ENCODE peak calls at places on chromosomes 4 and X, in ten cellular contexts. C, M, D, K, L, U, Y, Q, Z and R are unnamed samples.

GRCh38 chr4:168917150-168917779 is 92.8 kb downstream of the CBR4 start:
- DNase-seq in C (peak), M (peak), D (peak), K (peak), L (peak), U (peak), Y (peak), Q (peak), Z (no peak), R (peak)

GRCh38 chrX:104318330-104319009 is 63.7 kb upstream of the ESX1 start:
- DNase-seq in C (peak), M (peak), D (peak), K (no peak), L (peak), U (no peak), Y (peak), Q (peak), Z (no peak), R (peak)

GRCh38 chrX:25288676-25289075 is 272.9 kb upstream of the ARX start:
- DNase-seq in C (no peak), M (no peak), D (no peak), K (no peak), L (no peak), U (no peak), Y (no peak), Q (no peak), Z (no peak), R (peak)

GRCh38 chr4:138184881-138185280 is 57.3 kb downstream of the SLC7A11 start:
- DNase-seq in C (no peak), M (no peak), D (no peak), K (no peak), L (no peak), U (no peak), Y (no peak), Q (no peak), Z (no peak), R (no peak)

GRCh38 chr4:114378306-114378903 is 220.2 kb upstream of the UGT8 start:
- DNase-seq in C (peak), M (peak), D (peak), K (peak), L (peak), U (no peak), Y (peak), Q (peak), Z (no peak), R (peak)

GRCh38 chrX:103329991-103330390 is at the start of gene TCEAL7:
- DNase-seq in C (peak), M (peak), D (peak), K (peak), L (no peak), U (no peak), Y (peak), Q (peak), Z (peak), R (no peak)

GRCh38 chr4:105909699-105910340 is 14.5 kb downstream of the NPNT start:
- DNase-seq in C (no peak), M (no peak), D (no peak), K (no peak), L (peak), U (no peak), Y (no peak), Q (peak), Z (no peak), R (peak)

GRCh38 chrX:22116585-22117546 is 84.7 kb downstream of the PHEX start:
- DNase-seq in C (no peak), M (no peak), D (no peak), K (no peak), L (no peak), U (no peak), Y (no peak), Q (no peak), Z (no peak), R (no peak)

DNA sequence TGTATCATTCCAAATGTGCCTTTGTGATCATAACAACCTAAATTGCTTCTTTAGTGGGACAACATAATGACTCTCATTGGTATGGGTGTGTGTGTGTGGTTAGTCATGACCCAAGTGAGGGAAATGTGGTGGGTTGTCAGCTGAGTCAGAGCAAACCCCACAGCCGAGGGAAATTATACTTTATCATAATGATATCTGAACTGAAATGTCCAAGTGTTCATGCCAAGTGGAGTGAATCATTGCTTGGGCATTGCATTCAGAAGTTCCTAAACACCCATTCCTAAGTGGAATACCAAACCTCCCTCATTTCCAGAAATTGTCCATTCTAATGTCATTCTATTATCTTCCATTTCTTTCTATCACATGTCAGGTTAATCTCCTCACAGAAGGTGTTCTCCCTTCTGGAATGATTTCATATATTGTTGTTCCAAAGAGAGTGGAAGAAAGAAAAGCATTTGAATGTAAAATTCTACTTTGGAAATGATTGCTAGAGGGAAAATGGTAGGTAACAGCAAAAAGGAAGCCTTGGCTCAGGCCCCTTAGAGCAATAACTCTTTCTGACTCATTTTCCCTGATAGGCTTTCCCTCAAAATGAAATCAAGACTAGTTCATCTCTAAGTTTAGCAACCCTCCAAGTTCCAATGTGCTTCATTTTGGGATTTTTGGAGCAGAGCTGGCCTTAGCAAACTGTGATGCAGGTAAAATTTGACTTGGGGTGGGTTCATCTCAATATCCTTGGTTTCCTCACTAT is 230.7 kb upstream of the KCNIP4 start:
- DNase-seq in C (peak), M (peak), D (peak), K (no peak), L (no peak), U (no peak), Y (peak), Q (peak), Z (no peak), R (peak)
- H3K4me3 ChIP-seq in C (no peak), M (no peak), D (no peak), K (no peak), L (no peak), U (no peak), Y (no peak), Q (peak), Z (no peak), R (no peak)

DNA sequence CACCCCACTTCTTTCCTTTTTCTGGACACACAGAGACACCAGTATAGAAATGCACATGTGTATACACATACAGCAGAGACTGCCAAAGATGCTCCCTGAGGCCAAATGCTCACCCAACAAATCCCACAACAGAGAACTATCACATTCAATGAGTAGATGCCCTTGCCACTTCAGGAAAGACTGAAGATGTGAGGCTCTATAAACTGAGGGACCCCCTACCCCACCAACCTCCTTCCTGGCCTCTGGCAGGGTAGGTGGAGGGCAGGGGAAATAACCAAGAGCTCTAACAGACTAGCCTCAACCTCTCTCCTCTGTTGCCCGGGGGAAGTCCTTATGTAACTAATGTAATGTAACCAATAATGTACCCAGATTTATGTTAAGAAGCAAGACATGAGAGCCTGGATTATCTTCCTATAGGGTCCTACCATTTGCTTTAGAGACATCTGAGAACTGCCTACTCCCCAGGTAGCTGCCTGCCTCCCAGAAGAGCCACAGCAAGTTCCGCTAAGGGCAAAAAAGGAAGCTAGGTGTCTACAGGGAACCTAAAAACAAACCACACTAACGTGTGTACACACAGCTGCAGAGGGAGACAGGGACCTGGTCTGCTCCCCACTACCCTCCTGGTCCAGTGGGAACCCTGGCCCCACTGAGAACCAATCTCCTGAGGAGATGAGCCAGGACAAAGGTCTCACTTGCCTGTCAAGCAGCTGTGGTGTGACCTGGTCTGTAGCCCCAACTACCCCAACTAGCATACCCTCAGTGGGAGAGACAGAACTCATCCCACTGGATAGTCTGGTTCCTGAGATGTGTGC is 17.8 kb downstream of the OTUD5 start:
- DNase-seq in C (no peak), M (no peak), D (no peak), K (no peak), L (no peak), U (peak), Y (no peak), Q (no peak), Z (no peak), R (no peak)
- H3K4me3 ChIP-seq in C (no peak), M (no peak), D (no peak), K (no peak), L (no peak), U (peak), Y (no peak), Q (no peak), Z (no peak), R (no peak)

GRCh38 chr4:65066106-65066505 is 604.2 kb downstream of the EPHA5 start:
- DNase-seq in C (no peak), M (no peak), D (no peak), K (no peak), L (no peak), U (no peak), Y (no peak), Q (no peak), Z (no peak), R (no peak)

GRCh38 chr4:65063601-65064000 is 606.7 kb downstream of the EPHA5 start:
- DNase-seq in C (no peak), M (no peak), D (no peak), K (no peak), L (no peak), U (no peak), Y (no peak), Q (no peak), Z (no peak), R (no peak)

GRCh38 chr4:65071532-65071931 is 598.8 kb downstream of the EPHA5 start:
- DNase-seq in C (no peak), M (peak), D (no peak), K (no peak), L (no peak), U (no peak), Y (peak), Q (no peak), Z (no peak), R (peak)

DNA sequence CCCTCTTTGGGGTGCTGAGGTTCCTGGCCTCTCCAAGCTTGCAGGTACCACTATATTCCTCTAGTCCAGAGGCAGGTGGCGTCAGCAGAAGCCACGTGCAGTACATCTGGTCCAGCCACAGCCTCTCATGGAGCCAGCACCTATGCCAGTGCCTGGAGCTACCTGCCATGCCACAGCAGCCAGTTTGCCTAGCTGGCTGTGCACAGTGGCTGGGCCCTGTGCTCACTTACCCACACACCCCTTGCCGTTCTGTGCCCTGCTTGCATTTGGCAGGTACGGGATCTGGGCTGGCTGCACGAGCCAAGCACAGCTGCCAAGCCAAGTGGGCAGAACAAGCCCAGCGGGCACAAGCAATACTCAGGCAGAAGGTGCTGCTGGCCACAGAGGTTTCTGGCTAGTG is 601.1 kb downstream of the EPHA5 start:
- DNase-seq in C (no peak), M (no peak), D (no peak), K (no peak), L (no peak), U (no peak), Y (no peak), Q (no peak), Z (no peak), R (no peak)
- H3K4me3 ChIP-seq in C (no peak), M (no peak), D (no peak), K (no peak), L (no peak), U (no peak), Y (no peak), Q (no peak), Z (no peak), R (no peak)

GRCh38 chrX:154332561-154332960 is 37.0 kb downstream of the TKTL1 start:
- DNase-seq in C (no peak), M (no peak), D (no peak), K (no peak), L (no peak), U (no peak), Y (no peak), Q (no peak), Z (no peak), R (no peak)

GRCh38 chrX:154334496-154334895 is 38.9 kb downstream of the TKTL1 start:
- DNase-seq in C (no peak), M (no peak), D (peak), K (no peak), L (no peak), U (no peak), Y (no peak), Q (no peak), Z (no peak), R (no peak)

GRCh38 chrX:154329284-154329683 is 33.7 kb downstream of the TKTL1 start:
- DNase-seq in C (no peak), M (no peak), D (no peak), K (no peak), L (no peak), U (no peak), Y (no peak), Q (no peak), Z (no peak), R (no peak)

GRCh38 chrX:154333116-154333515 is 37.5 kb downstream of the TKTL1 start:
- DNase-seq in C (no peak), M (no peak), D (no peak), K (no peak), L (no peak), U (no peak), Y (no peak), Q (no peak), Z (no peak), R (no peak)

DNA sequence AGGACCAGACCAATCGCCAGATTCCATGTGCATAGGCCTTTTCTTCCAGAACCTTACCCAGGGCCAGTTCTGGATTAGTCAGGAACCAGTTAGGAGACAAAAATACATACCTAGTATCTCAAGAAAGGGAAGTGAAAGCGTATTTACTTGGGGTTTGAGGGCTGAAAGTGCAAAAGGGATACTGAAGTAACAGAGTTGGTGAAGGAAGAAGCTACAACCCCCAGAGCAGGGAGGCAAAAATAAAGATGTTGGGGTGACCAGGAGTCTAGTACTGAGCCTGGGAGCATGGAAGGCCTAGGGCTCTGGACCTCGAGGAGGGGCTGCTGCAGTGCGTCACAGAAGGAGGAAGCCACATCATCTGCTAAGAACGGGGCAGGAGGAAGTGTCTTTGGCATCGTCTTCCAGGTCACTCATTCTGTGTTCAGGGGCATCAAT is 38.3 kb downstream of the TKTL1 start:
- DNase-seq in C (no peak), M (no peak), D (no peak), K (no peak), L (no peak), U (peak), Y (no peak), Q (no peak), Z (no peak), R (no peak)
- H3K4me3 ChIP-seq in C (no peak), M (no peak), D (no peak), K (no peak), L (no peak), U (no peak), Y (no peak), Q (no peak), Z (no peak), R (no peak)